ENCODE peak calls at places on chromosomes 16 and 17, in ten cellular contexts. W is NCI-H1105; I is upper lobe of right lung; R is stimulated activated CD4-positive, alpha-beta T cell treated with anti-CD3 and anti-CD28 coated beads, Interleukin-4, amount 100 ng/mL, for 4 hours; L is Right ventricle myocardium superior; G is fibroblast of mammary gland; Q is RPMI8226; H is EH; D is NCI-H1092; X is T-helper 9 cell. P is an unnamed sample.
A peak's percentile ranks its signal among the peaks of the same experiment; 100 is the strongest.

GRCh38 chr17:48330386-48330785 is 99.6 kb downstream of the SKAP1 start:
- DNase-seq in W (no peak), I (no peak), R (no peak), L (no peak), G (no peak), Q (peak; percentile 53), H (no peak), D (no peak), X (no peak), P (no peak)

GRCh38 chr17:17812211-17813054 is 24.4 kb downstream of the SREBF1 start:
- DNase-seq in W (peak; percentile 9), I (peak; percentile 86), R (peak; percentile 66), L (peak; percentile 87), G (peak; percentile 70), Q (peak; percentile 61), H (peak; percentile 58), D (peak; percentile 14), X (peak; percentile 71), P (no peak)

GRCh38 chr16:47018223-47018891 is 44.9 kb upstream of the DNAJA2 start:
- DNase-seq in W (peak; percentile 25), I (no peak), R (peak; percentile 14), L (peak; percentile 44), G (peak; percentile 21), Q (peak; percentile 87), H (peak; percentile 8), D (peak; percentile 17), X (peak; percentile 16), P (no peak)

GRCh38 chr16:1363501-1364041 is 11.8 kb downstream of the GNPTG start:
- DNase-seq in W (no peak), I (peak; percentile 77), R (peak; percentile 74), L (peak; percentile 76), G (peak; percentile 29), Q (peak; percentile 57), H (peak; percentile 39), D (no peak), X (peak; percentile 62), P (no peak)

GRCh38 chr17:1108810-1109605 is 70.8 kb downstream of the ABR start:
- DNase-seq in W (no peak), I (peak; percentile 87), R (peak; percentile 62), L (peak; percentile 85), G (peak; percentile 40), Q (peak; percentile 62), H (peak; percentile 71), D (no peak), X (peak; percentile 62), P (no peak)

GRCh38 chr17:56593073-56593740 is at the start of gene NOG:
- DNase-seq in W (peak; percentile 54), I (peak; percentile 79), R (peak; percentile 35), L (peak; percentile 68), G (peak; percentile 17), Q (peak; percentile 54), H (peak; percentile 67), D (peak; percentile 47), X (no peak), P (peak; percentile 41)

GRCh38 chr16:70665806-70666735 is 19.7 kb downstream of the IL34 start:
- DNase-seq in W (no peak), I (peak; percentile 53), R (no peak), L (no peak), G (no peak), Q (no peak), H (no peak), D (no peak), X (no peak), P (no peak)

GRCh38 chr16:59192551-59193199 is 458.6 kb upstream of the GOT2 start:
- DNase-seq in W (no peak), I (no peak), R (no peak), L (no peak), G (peak; percentile 14), Q (peak; percentile 54), H (peak; percentile 18), D (no peak), X (no peak), P (no peak)

GRCh38 chr16:64174327-64174726 is 947.5 kb downstream of the CDH11 start:
- DNase-seq in W (no peak), I (no peak), R (no peak), L (no peak), G (no peak), Q (peak; percentile 17), H (no peak), D (no peak), X (no peak), P (no peak)

GRCh38 chr16:12228607-12229499 is 252.3 kb downstream of the SNX29 start:
- DNase-seq in W (no peak), I (no peak), R (peak; percentile 23), L (peak; percentile 65), G (peak; percentile 75), Q (peak; percentile 26), H (peak; percentile 87), D (peak; percentile 58), X (no peak), P (peak; percentile 19)

GRCh38 chr17:75642221-75643032 is 9.2 kb downstream of the SMIM5 start:
- DNase-seq in W (no peak), I (no peak), R (no peak), L (peak; percentile 37), G (no peak), Q (no peak), H (no peak), D (no peak), X (no peak), P (no peak)

GRCh38 chr17:39889200-39889599 is 21.2 kb downstream of the ZPBP2 start:
- DNase-seq in W (no peak), I (no peak), R (no peak), L (no peak), G (no peak), Q (no peak), H (no peak), D (no peak), X (no peak), P (no peak)

GRCh38 chr17:58338454-58338841 is 9.9 kb upstream of the TSPOAP1 start:
- DNase-seq in W (no peak), I (no peak), R (no peak), L (no peak), G (no peak), Q (no peak), H (no peak), D (no peak), X (no peak), P (no peak)

GRCh38 chr16:81469710-81470481 is 25.3 kb downstream of the CMIP start:
- DNase-seq in W (no peak), I (no peak), R (no peak), L (no peak), G (no peak), Q (no peak), H (no peak), D (no peak), X (no peak), P (no peak)

P was measured in NCI-H446 treated with DMSO at 0.1 percent for 48 hours.